ENCODE peak calls at places on chromosomes 12 and 14, in six cellular contexts. L, H, E, O, M and U are unnamed samples.

GRCh38 chr12:28190321-28191017 is at the start of gene CCDC91:
- DNase-seq in L (peak; percentile 77), E (peak; percentile 85), M (peak; percentile 61), O (peak; percentile 89), H (peak; percentile 82), U (peak; percentile 47)

GRCh38 chr12:101696477-101697196 is 803 bp upstream of the CHPT1 start:
- DNase-seq in H (peak; percentile 20), M (peak; percentile 88), E (peak; percentile 54), L (no peak), O (peak; percentile 6), U (no peak)

GRCh38 chr12:2941524-2941923 is 17.7 kb upstream of the TEAD4 start:
- DNase-seq in E (no peak), O (no peak), L (no peak), M (peak; percentile 51), H (no peak), U (no peak)

GRCh38 chr14:20697273-20698017 is 8.9 kb downstream of the ANG start:
- DNase-seq in M (peak; percentile 62), E (peak; percentile 68), H (peak; percentile 84), O (peak; percentile 75), L (peak; percentile 58), U (peak; percentile 85)

GRCh38 chr12:106205208-106206069 is 42.4 kb downstream of the CKAP4 start:
- DNase-seq in M (peak; percentile 20), E (no peak), H (no peak), L (no peak), O (no peak), U (peak; percentile 47)

GRCh38 chr12:10015450-10015849 is 5.0 kb downstream of the CLEC12B start:
- DNase-seq in E (no peak), L (no peak), M (no peak), O (no peak), H (peak; percentile 3), U (no peak)

GRCh38 chr12:127273621-127274020 is 993.3 kb upstream of the TMEM132C start:
- DNase-seq in H (peak; percentile 53), L (no peak), M (no peak), E (no peak), O (peak; percentile 47), U (no peak)

GRCh38 chr14:95511687-95512086 is 4.8 kb downstream of the SYNE3 start:
- DNase-seq in H (no peak), E (no peak), L (no peak), O (no peak), M (no peak), U (no peak)

GRCh38 chr14:101360045-101360931 is 201.0 kb upstream of the DIO3 start:
- DNase-seq in H (peak; percentile 25), O (no peak), E (peak; percentile 79), L (no peak), M (no peak), U (no peak)

GRCh38 chr12:52280319-52280795 is 5.9 kb downstream of the KRT86 start:
- DNase-seq in L (no peak), M (peak; percentile 67), E (peak; percentile 57), H (peak; percentile 94), O (peak; percentile 98), U (peak; percentile 43)

GRCh38 chr12:14239350-14239934 is 126.0 kb upstream of the ATF7IP start:
- DNase-seq in L (peak; percentile 16), M (peak; percentile 85), E (no peak), H (peak; percentile 60), O (peak; percentile 52), U (no peak)

GRCh38 chr14:57501039-57501557 is 7.4 kb upstream of the CCDC198 start:
- DNase-seq in E (no peak), H (no peak), M (no peak), O (no peak), L (no peak), U (no peak)

GRCh38 chr14:76780875-76781647 is 19.8 kb downstream of the VASH1 start:
- DNase-seq in L (no peak), O (no peak), M (no peak), E (no peak), H (peak; percentile 25), U (no peak)

GRCh38 chr12:47808049-47808448 is 11.7 kb downstream of the HDAC7 start:
- DNase-seq in E (no peak), M (no peak), O (peak; percentile 39), H (peak; percentile 53), L (peak; percentile 64), U (peak; percentile 81)

GRCh38 chr14:50001999-50002925 is 109.4 kb downstream of the ARF6 start:
- DNase-seq in L (peak; percentile 49), O (no peak), E (no peak), M (no peak), H (no peak), U (no peak)

GRCh38 chr12:124422570-124423523 is 128.0 kb downstream of the RFLNA start:
- DNase-seq in L (no peak), M (peak; percentile 58), H (peak; percentile 94), O (peak; percentile 96), E (peak; percentile 90), U (peak; percentile 37)